ENCODE peak calls at places on chromosomes 13 and 19, in nine cellular contexts. S is IMR-90, V is prostate gland, N is A549, O is tibial nerve, X is heart left ventricle, I is uterus, K is body of pancreas, C is adrenal gland. J is an unnamed sample. For H3K4me1, the result is how much of the 10 kb centered on the place peaks cover.

GRCh38 chr19:4575978-4576933 is 16.8 kb upstream of the SEMA6B start:
- DNase-seq in V (peak), O (peak), S (peak), N (peak), C (peak), K (peak), I (peak), X (peak), J (peak)

GRCh38 chr19:29247912-29248311 is 35.0 kb upstream of the UQCRFS1 start:
- DNase-seq in S (no peak), V (no peak), O (no peak), N (no peak), C (no peak), X (no peak), K (no peak), I (no peak), J (peak)

GRCh38 chr19:49685845-49686332 is 3.5 kb upstream of the ADM5 start:
- DNase-seq in C (peak), I (no peak), K (no peak), O (no peak), V (no peak), X (no peak), N (no peak), S (no peak), J (no peak)

GRCh38 chr13:97015661-97016350 is 21.5 kb upstream of the OXGR1 start:
- DNase-seq in O (no peak), C (no peak), K (no peak), N (no peak), X (no peak), V (no peak), I (no peak), S (no peak), J (no peak)

GRCh38 chr19:40718774-40719391 is 2.0 kb downstream of the ITPKC start:
- DNase-seq in K (peak), I (peak), S (peak), X (peak), V (peak), C (peak), O (peak), N (peak), J (peak)

GRCh38 chr13:98575009-98575866 is 1.7 kb downstream of the STK24 start:
- DNase-seq in K (no peak), I (no peak), V (no peak), C (no peak), N (no peak), O (no peak), S (no peak), X (no peak), J (no peak)

GRCh38 chr19:53577968-53578367 is 40.0 kb downstream of the ZNF331 start:
- DNase-seq in O (no peak), N (no peak), V (no peak), S (no peak), X (no peak), C (no peak), K (no peak), I (no peak), J (no peak)

GRCh38 chr19:16025108-16026101 is 50.9 kb upstream of the TPM4 start:
- DNase-seq in C (peak), N (peak), I (no peak), V (no peak), S (peak), X (peak), K (peak), O (no peak), J (no peak)

GRCh38 chr19:35751839-35752745 is 3.7 kb downstream of the LIN37 start:
- DNase-seq in V (no peak), N (no peak), O (no peak), I (no peak), S (no peak), X (no peak), C (peak), K (no peak), J (no peak)

GRCh38 chr13:36919206-36919832 is 719 bp downstream of the SMAD9 start:
- DNase-seq in N (no peak), C (no peak), O (no peak), X (no peak), I (peak), V (peak), S (peak), K (peak), J (no peak)

GRCh38 chr13:36431204-36432105 is 840 bp upstream of the CCNA1 start:
- DNase-seq in V (no peak), S (no peak), K (no peak), C (no peak), I (no peak), X (peak), N (no peak), O (no peak), J (no peak)

GRCh38 chr19:10863107-10863700 is 8.1 kb upstream of the CARM1 start:
- DNase-seq in O (no peak), N (no peak), X (peak), C (no peak), S (no peak), I (peak), K (peak), V (peak), J (no peak)

GRCh38 chr13:37492061-37492460 is 106.5 kb downstream of the POSTN start:
- DNase-seq in N (no peak), X (no peak), K (no peak), V (no peak), C (no peak), I (no peak), S (peak), O (no peak), J (no peak)

GRCh38 chr19:46616631-46617322 is 8.1 kb downstream of the PTGIR start:
- DNase-seq in V (peak), X (peak), C (peak), K (peak), I (no peak), N (peak), O (no peak), S (peak), J (no peak)

GRCh38 chr13:20608438-20609020 is 41.6 kb downstream of the IFT88 start:
- DNase-seq in K (no peak), S (no peak), X (no peak), N (no peak), O (no peak), V (no peak), C (no peak), I (no peak), J (no peak)

GRCh38 chr19:38544569-38545315 is 73.0 kb downstream of the MAP4K1 start:
- DNase-seq in X (no peak), S (peak), C (no peak), K (no peak), I (no peak), O (no peak), V (peak), N (no peak), J (no peak)

GRCh38 chr13:54676526-54677113 is 1648.0 kb downstream of the OLFM4 start:
- DNase-seq in V (no peak), K (no peak), N (no peak), S (no peak), C (no peak), I (no peak), O (no peak), X (no peak), J (no peak)

GRCh38 chr13:38641164-38641948 is 45.5 kb upstream of the FREM2 start:
- DNase-seq in O (no peak), V (no peak), X (no peak), S (no peak), N (no peak), C (no peak), K (no peak), I (no peak), J (no peak)

GRCh38 chr19:49988433-49988832 is 27.5 kb upstream of the SIGLEC11 start:
- DNase-seq in K (no peak), O (no peak), I (no peak), C (no peak), N (no peak), X (no peak), S (peak), V (no peak), J (no peak)

GRCh38 chr13:78540424-78540823 is 62.9 kb downstream of the POU4F1 start:
- DNase-seq in X (no peak), I (no peak), K (no peak), O (no peak), N (no peak), V (no peak), S (no peak), C (no peak), J (no peak)

GRCh38 chr19:31648347-31648746 is 299.1 kb upstream of the TSHZ3 start:
- DNase-seq in S (peak), K (no peak), V (no peak), I (no peak), N (no peak), C (no peak), O (no peak), X (no peak), J (no peak)

GRCh38 chr13:113857531-113858195 is 6.2 kb downstream of the GAS6 start:
- DNase-seq in N (no peak), V (no peak), O (no peak), S (no peak), X (no peak), C (no peak), I (no peak), K (no peak), J (no peak)

GRCh38 chr13:27979765-27980279 is 8.7 kb downstream of the URAD start:
- DNase-seq in K (no peak), I (no peak), O (no peak), N (no peak), C (no peak), S (no peak), V (no peak), X (no peak), J (no peak)

GRCh38 chr13:24617394-24618218 is 62.6 kb upstream of the ATP12A start:
- DNase-seq in C (no peak), N (no peak), V (no peak), K (no peak), I (no peak), S (no peak), X (no peak), O (no peak), J (no peak)

GRCh38 chr13:80157261-80157942 is 183.5 kb downstream of the SPRY2 start:
- DNase-seq in O (no peak), N (no peak), V (no peak), C (no peak), K (no peak), I (no peak), S (peak), X (no peak), J (no peak)

GRCh38 chr19:16070366-16070990 is 5.8 kb upstream of the TPM4 start:
- DNase-seq in X (peak), O (no peak), N (peak), I (peak), S (no peak), K (peak), C (peak), V (peak), J (no peak)

GRCh38 chr19:21940684-21941083 is 70.1 kb downstream of the ZNF208 start:
- DNase-seq in S (no peak), V (no peak), O (no peak), X (no peak), N (no peak), K (no peak), I (no peak), C (no peak), J (no peak)

GRCh38 chr19:10764340-10764894 is 46.5 kb downstream of the DNM2 start:
- DNase-seq in V (no peak), N (no peak), X (peak), K (peak), C (peak), I (no peak), S (no peak), O (no peak), J (no peak)

GRCh38 chr13:113080361-113080831 is 25.2 kb upstream of the F7 start:
- DNase-seq in X (peak), C (no peak), S (no peak), N (no peak), O (no peak), I (no peak), K (no peak), V (no peak), J (no peak)

GRCh38 chr13:39781381-39781780 is 125.9 kb downstream of the COG6 start:
- DNase-seq in N (no peak), C (no peak), X (no peak), V (no peak), S (no peak), I (no peak), K (no peak), O (no peak), J (no peak)

GRCh38 chr13:46575843-46576242 is 22.9 kb downstream of the LRCH1 start:
- DNase-seq in V (no peak), S (peak), I (no peak), C (peak), N (no peak), O (no peak), X (no peak), K (no peak), J (no peak)

GRCh38 chr19:2869618-2870017 is 2.5 kb downstream of the ZNF556 start:
- DNase-seq in S (no peak), I (no peak), V (no peak), O (no peak), X (no peak), K (no peak), C (no peak), N (no peak), J (no peak)

GRCh38 chr19:43470288-43470687 is 4.9 kb upstream of the LYPD3 start:
- DNase-seq in X (no peak), C (no peak), S (peak), K (no peak), V (no peak), I (no peak), O (no peak), N (no peak), J (no peak)

GRCh38 chr13:19862511-19863313 is 737 bp downstream of the ZMYM5 start:
- DNase-seq in V (peak), K (peak), N (no peak), O (no peak), S (peak), I (peak), X (no peak), C (peak), J (peak)

GRCh38 chr19:33522371-33522662 is 726 bp upstream of the PEPD start:
- DNase-seq in S (no peak), X (no peak), C (no peak), I (no peak), K (no peak), N (no peak), O (no peak), V (no peak), J (no peak)

GRCh38 chr19:14661372-14661924 is 13.2 kb downstream of the ADGRE3 start:
- DNase-seq in V (no peak), I (no peak), O (no peak), X (no peak), N (no peak), C (peak), S (no peak), K (no peak), J (no peak)
- H3K4me1 ChIP-seq in V (under half), I (under half), O (under half), X (under half), N (under half), C (under half), S (under half), K (under half), J (under half)

GRCh38 chr19:1496714-1497577 is 6.0 kb downstream of the REEP6 start:
- DNase-seq in S (no peak), C (no peak), N (no peak), O (no peak), V (no peak), X (no peak), K (no peak), I (no peak), J (no peak)
- TF ChIP-seq POLR2A in S (no peak), C (no peak), N (no peak), O (no peak), V (no peak), X (no peak), K (no peak), I (no peak), J (no peak)

GRCh38 chr13:31982540-31982939 is 49.0 kb upstream of the FRY start:
- DNase-seq in K (peak), X (peak), I (no peak), N (peak), V (peak), C (peak), S (peak), O (peak), J (peak)
- H3K27ac ChIP-seq in K (no peak), X (no peak), I (no peak), N (no peak), V (no peak), C (no peak), S (no peak), O (no peak), J (no peak)

GRCh38 chr13:74571811-74572210 is 437.6 kb upstream of the KLF12 start:
- DNase-seq in C (no peak), V (no peak), X (no peak), I (no peak), O (no peak), S (no peak), N (no peak), K (no peak), J (no peak)

GRCh38 chr13:74570046-74570445 is 435.8 kb upstream of the KLF12 start:
- DNase-seq in I (no peak), V (no peak), X (no peak), K (no peak), N (no peak), S (no peak), C (no peak), O (no peak), J (no peak)

GRCh38 chr13:74574964-74575728 is 440.9 kb upstream of the KLF12 start:
- DNase-seq in I (no peak), K (no peak), O (no peak), X (no peak), N (no peak), C (no peak), V (no peak), S (no peak), J (no peak)

GRCh38 chr13:74573654-74574053 is 439.4 kb upstream of the KLF12 start:
- DNase-seq in N (no peak), C (no peak), O (no peak), V (no peak), S (no peak), I (no peak), X (no peak), K (peak), J (no peak)

GRCh38 chr13:74570834-74571233 is 436.6 kb upstream of the KLF12 start:
- DNase-seq in O (no peak), K (no peak), I (no peak), C (no peak), N (no peak), X (no peak), V (no peak), S (peak), J (no peak)
- H3K4me1 ChIP-seq in O (under half), K (under half), I (under half), C (under half), N (under half), X (under half), V (under half), S (under half), J (under half)

GRCh38 chr19:55642153-55643002 is 1.1 kb upstream of the ZNF581 start:
- DNase-seq in K (peak), S (no peak), N (no peak), X (no peak), I (no peak), V (no peak), C (peak), O (no peak), J (no peak)
- TF ChIP-seq POLR2A in K (peak), S (no peak), N (peak), X (peak), I (no peak), V (no peak), C (peak), O (no peak), J (peak)

DNA sequence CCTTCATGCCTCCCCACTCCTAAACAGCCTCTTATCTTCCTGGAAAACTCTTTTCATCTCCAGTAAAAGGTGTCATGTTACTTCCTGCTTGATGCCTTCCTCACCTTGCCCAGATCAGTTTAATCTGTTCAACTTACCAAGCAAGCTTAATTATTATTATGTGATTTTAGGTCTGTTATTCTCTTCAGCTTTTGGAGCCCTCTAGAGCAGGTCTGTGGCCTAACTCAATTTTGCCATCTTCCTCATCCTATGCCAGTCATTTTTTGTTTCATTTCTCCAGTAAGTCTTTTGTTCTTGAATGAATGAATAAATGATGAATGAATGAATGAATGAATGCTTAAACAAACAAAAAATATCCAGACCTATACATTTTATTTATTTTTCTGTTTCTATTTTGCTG is 528.3 kb downstream of the DCT start:
- DNase-seq in X (no peak), O (no peak), I (no peak), K (no peak), S (peak), V (no peak), C (no peak), N (no peak), J (no peak)
- H3K27ac ChIP-seq in X (no peak), O (no peak), I (no peak), K (no peak), S (no peak), V (no peak), C (no peak), N (no peak), J (no peak)

DNA sequence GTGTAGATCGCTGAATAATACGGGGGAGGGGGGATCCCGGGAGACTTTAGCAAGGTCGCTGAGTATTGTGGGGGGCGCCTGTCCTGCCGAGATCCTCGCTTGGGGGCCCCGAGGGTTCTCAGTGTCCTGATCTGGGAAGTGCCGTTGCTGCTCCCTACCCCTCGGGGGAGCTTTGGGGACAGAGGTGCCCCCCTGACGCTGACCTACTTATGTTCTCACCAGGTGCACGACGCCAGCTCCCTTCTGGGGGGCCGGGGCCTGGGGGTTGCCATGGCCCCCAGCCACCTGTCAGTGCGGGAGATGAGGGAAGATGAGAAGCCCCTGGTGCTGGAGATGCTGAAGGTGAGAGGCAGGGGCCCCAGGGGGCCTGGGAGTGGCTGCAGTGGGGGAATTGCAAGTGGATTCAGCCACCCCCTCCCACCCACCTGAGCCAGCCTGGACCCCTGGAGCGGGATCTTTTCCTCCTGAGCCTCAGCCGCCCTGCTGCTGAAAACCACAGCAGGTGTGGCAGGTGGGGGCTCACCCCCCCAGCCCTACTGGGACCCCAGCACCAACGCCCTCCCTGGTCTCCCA is 537 bp downstream of the NAT14 start:
- DNase-seq in N (no peak), O (no peak), K (no peak), S (no peak), X (no peak), I (no peak), C (no peak), V (no peak), J (no peak)
- H3K4me1 ChIP-seq in N (half or more), O (half or more), K (under half), S (under half), X (under half), I (under half), C (under half), V (under half), J (under half)

DNA sequence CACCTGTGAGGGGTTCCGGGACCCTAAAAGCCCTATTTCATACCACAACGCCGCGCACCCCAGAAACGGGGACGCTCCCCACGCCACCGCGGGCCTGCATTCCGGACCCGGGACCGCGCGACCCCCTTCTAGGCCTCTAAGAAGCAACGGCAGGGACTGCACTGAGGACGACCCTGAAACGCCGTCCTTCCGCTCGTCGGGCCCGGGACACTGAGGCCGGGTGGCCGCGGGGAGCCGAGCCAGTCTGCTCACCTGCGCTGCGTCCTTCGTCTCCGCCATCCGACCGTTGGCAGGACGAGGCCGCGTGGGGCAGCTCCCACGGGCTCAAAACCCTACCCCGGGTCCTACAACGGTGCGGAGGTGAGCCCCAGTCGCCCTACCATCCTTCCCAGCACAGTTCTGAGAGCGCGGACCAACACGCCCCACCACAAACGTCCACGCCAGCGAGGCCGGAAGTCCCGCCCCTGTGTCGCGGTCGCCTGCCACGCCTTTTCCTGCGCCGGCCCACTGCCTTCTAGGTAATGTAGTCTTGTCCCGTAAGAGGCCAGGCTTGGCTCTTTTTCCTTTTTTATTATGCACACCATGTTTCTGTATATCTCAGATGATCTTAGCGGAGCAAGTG is at the start of gene ZNF550:
- DNase-seq in S (peak), X (peak), I (peak), O (peak), C (peak), V (peak), N (peak), K (peak), J (peak)
- TF ChIP-seq POLR2A in S (peak), X (peak), I (no peak), O (peak), C (no peak), V (peak), N (peak), K (peak), J (no peak)

J was measured in gastrocnemius medialis.